ENCODE peak calls at places on chromosomes 2 and 18, in six cellular contexts. H is anterior cingulate cortex, T is H9, L is HEK293T, Q is type B pancreatic cell, C is memory B cell. R is an unnamed sample.

GRCh38 chr2:37788602-37789209 is 117.3 kb upstream of the CDC42EP3 start:
- DNase-seq in C (no peak), T (no peak), Q (no peak), L (no peak), H (no peak), R (no peak)

GRCh38 chr18:11733031-11733430 is 44.0 kb downstream of the GNAL start:
- DNase-seq in H (peak), Q (peak), L (peak), C (peak), T (peak), R (peak)

GRCh38 chr2:33644215-33644614 is 45.1 kb upstream of the FAM98A start:
- DNase-seq in Q (no peak), C (no peak), T (no peak), L (no peak), H (no peak), R (no peak)

GRCh38 chr2:216064014-216064630 is 17.5 kb downstream of the PECR start:
- DNase-seq in L (no peak), T (no peak), H (no peak), C (no peak), Q (no peak), R (no peak)

GRCh38 chr2:25062461-25062860 is 20.6 kb downstream of the EFR3B start:
- DNase-seq in H (peak), Q (no peak), T (peak), L (no peak), C (no peak), R (peak)

GRCh38 chr18:11163668-11164067 is 14.3 kb upstream of the PIEZO2 start:
- DNase-seq in Q (no peak), L (no peak), T (peak), C (no peak), H (no peak), R (peak)

GRCh38 chr18:9876867-9877654 is 8.7 kb upstream of the TXNDC2 start:
- DNase-seq in C (no peak), L (no peak), H (no peak), Q (no peak), T (no peak), R (no peak)

GRCh38 chr2:191565647-191566198 is 112.2 kb upstream of the NABP1 start:
- DNase-seq in T (no peak), L (no peak), C (no peak), Q (no peak), H (no peak), R (no peak)

GRCh38 chr2:129490666-129491065 is 488.8 kb upstream of the RAB6C start:
- DNase-seq in T (no peak), H (no peak), L (no peak), Q (no peak), C (no peak), R (no peak)

GRCh38 chr2:10897956-10898355 is 13.8 kb upstream of the KCNF1 start:
- DNase-seq in H (no peak), T (no peak), L (no peak), Q (no peak), C (no peak), R (no peak)

GRCh38 chr2:57892920-57893319 is 153.7 kb upstream of the VRK2 start:
- DNase-seq in H (no peak), Q (no peak), T (no peak), L (no peak), C (no peak), R (no peak)

R was measured in globus pallidus.